ENCODE peak calls at places on chromosome 1, in eight cellular contexts. E, N, L, D, M, O, S and U are unnamed samples.
A peak's percentile ranks its signal among the peaks of the same experiment; 100 is the strongest.

GRCh38 chr1:167765496-167765895 is 43.7 kb downstream of the MPZL1 start:
- DNase-seq in D (no peak), S (no peak), L (no peak), M (no peak), O (no peak), E (no peak), N (no peak), U (no peak)

GRCh38 chr1:183699643-183700160 is 46.6 kb upstream of the APOBEC4 start:
- DNase-seq in O (no peak), E (no peak), M (no peak), L (peak; percentile 22), S (no peak), N (no peak), D (no peak), U (no peak)

GRCh38 chr1:43545686-43546387 is 15.2 kb downstream of the PTPRF start:
- DNase-seq in S (peak; percentile 54), M (no peak), O (no peak), D (no peak), N (peak; percentile 79), E (no peak), L (peak; percentile 44), U (no peak)

GRCh38 chr1:175978926-175979325 is 228.2 kb downstream of the COP1 start:
- DNase-seq in D (no peak), O (no peak), N (no peak), L (no peak), M (no peak), E (no peak), S (no peak), U (no peak)

GRCh38 chr1:201119206-201119814 is 7.1 kb upstream of the CACNA1S start:
- DNase-seq in O (peak; percentile 35), S (no peak), M (peak; percentile 15), E (no peak), L (peak; percentile 19), D (peak; percentile 48), N (peak; percentile 26), U (no peak)

GRCh38 chr1:205965039-205965630 is 21.9 kb upstream of the SLC26A9 start:
- DNase-seq in M (no peak), L (no peak), O (no peak), S (no peak), E (no peak), D (no peak), N (no peak), U (no peak)

GRCh38 chr1:37250371-37250770 is 216.1 kb upstream of the GRIK3 start:
- DNase-seq in D (no peak), L (no peak), M (no peak), S (no peak), O (no peak), N (no peak), E (no peak), U (no peak)

GRCh38 chr1:29502901-29503300 is 266.6 kb downstream of the PTPRU start:
- DNase-seq in N (no peak), L (no peak), D (no peak), O (no peak), S (no peak), E (no peak), M (no peak), U (no peak)

GRCh38 chr1:172180886-172181285 is 239.6 kb upstream of the C1orf105 start:
- DNase-seq in N (no peak), M (peak; percentile 29), S (no peak), O (peak; percentile 52), L (peak; percentile 70), E (no peak), D (peak; percentile 25), U (no peak)

GRCh38 chr1:201279313-201279712 is 4.0 kb upstream of the PKP1 start:
- DNase-seq in D (no peak), O (no peak), N (no peak), M (no peak), L (peak; percentile 81), S (no peak), E (no peak), U (no peak)

GRCh38 chr1:40855513-40855912 is 6.7 kb downstream of the CITED4 start:
- DNase-seq in O (no peak), D (no peak), L (no peak), E (no peak), N (no peak), M (no peak), S (no peak), U (no peak)

GRCh38 chr1:32394890-32395415 is 712 bp upstream of the BSDC1 start:
- DNase-seq in N (no peak), L (no peak), S (no peak), M (no peak), O (no peak), D (no peak), E (no peak), U (no peak)

GRCh38 chr1:172762087-172762486 is 103.2 kb downstream of the FASLG start:
- DNase-seq in M (no peak), S (no peak), O (no peak), D (no peak), E (no peak), N (no peak), L (no peak), U (no peak)

GRCh38 chr1:33814166-33814565 is 49.7 kb upstream of the HMGB4 start:
- DNase-seq in O (no peak), D (no peak), L (peak; percentile 45), N (no peak), M (no peak), S (no peak), E (no peak), U (no peak)

GRCh38 chr1:244231193-244231571 is 180.1 kb downstream of the ZBTB18 start:
- DNase-seq in S (no peak), M (no peak), E (no peak), D (no peak), O (no peak), N (no peak), L (peak; percentile 22), U (no peak)

GRCh38 chr1:208216062-208216461 is 28.1 kb downstream of the PLXNA2 start:
- DNase-seq in D (no peak), S (no peak), L (peak; percentile 45), E (no peak), O (no peak), N (peak; percentile 75), M (no peak), U (no peak)

GRCh38 chr1:172277277-172277676 is 143.2 kb upstream of the C1orf105 start:
- DNase-seq in L (peak; percentile 58), D (no peak), O (no peak), E (no peak), N (no peak), M (no peak), S (no peak), U (no peak)

GRCh38 chr1:2547210-2548067 is 8.7 kb upstream of the TNFRSF14 start:
- DNase-seq in N (no peak), D (peak; percentile 54), S (no peak), O (peak; percentile 43), L (no peak), M (peak; percentile 45), E (no peak), U (no peak)

GRCh38 chr1:918353-918752 is 5.4 kb upstream of the SAMD11 start:
- DNase-seq in D (no peak), L (no peak), S (no peak), N (no peak), M (no peak), O (no peak), E (no peak), U (no peak)

GRCh38 chr1:175842545-175842944 is 99.2 kb upstream of the TNR start:
- DNase-seq in E (no peak), D (no peak), M (no peak), O (no peak), L (no peak), N (no peak), S (no peak), U (no peak)

GRCh38 chr1:33635336-33636012 is 163.0 kb downstream of the ZSCAN20 start:
- DNase-seq in O (no peak), E (no peak), N (no peak), S (no peak), D (no peak), L (no peak), M (no peak), U (no peak)

GRCh38 chr1:2989976-2990375 is 31.3 kb upstream of the ACTRT2 start:
- DNase-seq in S (no peak), O (no peak), E (no peak), M (no peak), D (no peak), L (no peak), N (no peak), U (no peak)

GRCh38 chr1:84370831-84371394 is 27.4 kb upstream of the DNASE2B start:
- DNase-seq in D (no peak), L (no peak), E (no peak), M (no peak), O (no peak), N (no peak), S (no peak), U (no peak)

GRCh38 chr1:167489581-167490340 is 28.6 kb downstream of the CD247 start:
- DNase-seq in L (no peak), S (no peak), M (no peak), N (no peak), D (peak; percentile 24), E (no peak), O (peak; percentile 52), U (no peak)